ENCODE peak calls at places on chromosomes 7 and 10, in four cellular contexts. N, O, W and H are unnamed samples.

GRCh38 chr7:20164420-20165145 is 52.6 kb downstream of the MACC1 start:
- DNase-seq in N (no peak), O (no peak), W (no peak), H (no peak)

GRCh38 chr7:39607865-39608264 is 15.5 kb upstream of the RALA start:
- DNase-seq in N (no peak), O (no peak), W (no peak), H (no peak)

GRCh38 chr7:139708541-139708940 is 69.3 kb downstream of the HIPK2 start:
- DNase-seq in N (no peak), O (peak; percentile 10), W (no peak), H (no peak)

GRCh38 chr10:101538481-101538880 is 49.6 kb downstream of the POLL start:
- DNase-seq in N (no peak), O (no peak), W (no peak), H (no peak)

GRCh38 chr10:124290095-124290795 is 128.5 kb downstream of the OAT start:
- DNase-seq in N (peak; percentile 25), O (peak; percentile 41), W (no peak), H (no peak)

GRCh38 chr10:53690556-53691240 is 918.1 kb upstream of the MBL2 start:
- DNase-seq in N (no peak), O (no peak), W (no peak), H (no peak)

GRCh38 chr7:17340655-17341054 is 42.2 kb downstream of the AHR start:
- DNase-seq in N (no peak), O (no peak), W (no peak), H (no peak)

GRCh38 chr7:1434891-1435670 is 24.2 kb downstream of the MICALL2 start:
- DNase-seq in N (no peak), O (no peak), W (no peak), H (no peak)

GRCh38 chr7:44154703-44155102 is 13.6 kb upstream of the MYL7 start:
- DNase-seq in N (no peak), O (no peak), W (no peak), H (no peak)

GRCh38 chr10:89867964-89868363 is 166.6 kb downstream of the KIF20B start:
- DNase-seq in N (peak; percentile 56), O (no peak), W (no peak), H (peak; percentile 10)
- H3K27ac ChIP-seq in N (peak overlapping the region; percentile 11), O (no peak overlapping the region), W (no peak overlapping the region), H (no peak overlapping the region)

DNA sequence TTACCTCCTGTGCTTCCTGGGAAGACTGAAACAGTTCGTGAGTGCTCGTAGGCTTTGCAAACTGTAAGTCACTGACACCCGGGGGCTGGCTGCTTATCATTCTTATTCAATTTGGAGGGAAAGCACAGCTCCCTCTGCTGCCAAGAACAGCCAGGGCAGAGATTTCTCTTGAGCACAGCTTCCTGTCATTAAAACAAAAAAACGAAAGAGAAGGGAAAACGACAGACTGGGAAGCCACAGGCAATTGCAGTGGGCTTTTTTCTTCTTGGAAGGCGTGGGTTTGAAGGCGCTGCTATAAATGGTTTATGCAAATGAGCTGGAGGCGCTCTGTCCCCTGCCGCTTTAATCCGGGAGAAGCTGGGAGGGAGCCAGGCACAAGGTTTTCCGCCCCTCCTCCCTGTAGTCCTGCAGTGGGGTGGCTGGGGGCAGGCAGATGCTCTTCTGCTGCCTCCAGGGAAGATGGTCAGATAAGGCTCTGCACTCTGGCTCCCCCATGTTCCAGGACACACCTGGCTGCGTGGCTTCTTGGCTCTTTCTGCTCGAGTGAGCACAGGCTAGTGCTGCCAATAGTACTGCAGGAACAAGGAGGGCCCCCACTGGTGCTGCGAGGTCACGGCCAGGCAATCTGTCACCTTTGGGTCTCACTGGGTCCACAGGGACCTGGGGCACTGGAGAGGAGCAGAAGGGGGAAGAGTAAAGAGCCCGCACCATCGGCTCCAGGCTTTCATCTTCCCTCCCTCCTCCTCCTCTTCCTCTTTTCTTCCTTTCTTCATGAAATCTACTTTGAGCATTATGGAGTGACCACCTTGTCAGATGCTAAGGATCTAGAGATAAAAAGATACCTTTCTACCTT is 49.5 kb downstream of the NEURL1 start:
- DNase-seq in N (no peak), O (peak; percentile 41), W (no peak), H (no peak)
- TF ChIP-seq CTCF in N (peak; percentile 72), O (peak; percentile 20), W (peak; percentile 67), H (peak; percentile 50)

DNA sequence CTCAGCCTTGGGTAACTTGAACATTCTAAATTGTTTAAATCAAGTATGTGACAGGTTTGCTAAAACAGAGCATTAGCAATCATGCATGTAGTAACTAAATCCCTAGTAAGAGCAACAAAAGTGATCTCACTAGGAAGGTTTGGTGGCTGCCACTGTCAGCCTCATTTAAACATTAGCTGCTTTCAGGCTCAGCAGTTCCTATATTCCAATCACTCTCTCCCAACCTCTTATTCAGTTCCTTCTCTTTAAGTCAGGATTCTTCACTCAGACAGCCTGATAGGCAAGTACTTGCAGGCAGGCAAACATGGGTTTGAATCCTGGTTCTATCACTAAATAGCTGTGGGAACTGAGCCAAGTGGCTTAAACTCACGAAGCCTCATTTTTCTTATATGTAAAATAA is 3.6 kb downstream of the CREB3L2 start:
- DNase-seq in N (no peak), O (no peak), W (no peak), H (no peak)
- H3K27ac ChIP-seq in N (peak overlapping the region; percentile 39), O (peak overlapping the region; percentile 99), W (no peak overlapping the region), H (no peak overlapping the region)

DNA sequence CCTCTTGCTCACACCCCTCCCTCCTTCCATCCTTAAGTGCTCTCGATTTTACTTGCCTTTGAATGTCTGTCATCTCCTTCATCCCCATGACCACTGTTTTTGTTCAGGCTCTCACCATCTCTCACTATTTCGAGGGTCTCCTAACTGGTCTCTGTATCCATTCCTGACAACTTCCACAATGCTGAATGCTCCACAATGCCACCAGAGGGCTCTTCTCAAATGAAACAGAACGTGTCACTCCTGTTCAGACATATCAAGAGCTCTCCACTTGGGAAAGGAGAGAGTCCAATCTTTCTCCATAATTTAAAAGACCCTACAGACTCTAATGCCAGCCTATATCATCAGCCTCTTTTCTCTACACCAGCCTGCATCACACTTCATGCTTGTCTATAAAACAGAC is 9.0 kb upstream of the SLC13A1 start:
- DNase-seq in N (no peak), O (no peak), W (no peak), H (no peak)
- TF ChIP-seq CTCF in N (no peak), O (peak; percentile 56), W (no peak), H (no peak)